ENCODE peak calls at places on chromosomes 2 and 18, in nine cellular contexts. B is right atrium auricular region; T is CD4-positive, alpha-beta T cell; A is ovary; Q is epithelial cell of prostate; D is IMR-90; M is AG04450; W is mammary epithelial cell; P is naive thymus-derived CD4-positive, alpha-beta T cell. I is an unnamed sample.

GRCh38 chr2:163641986-163642385 is 93.8 kb downstream of the FIGN start:
- DNase-seq in T (no peak), Q (no peak), M (no peak), A (no peak), W (no peak), P (no peak), D (peak; percentile 57), B (no peak), I (no peak)

GRCh38 chr2:181141676-181142075 is 161.3 kb downstream of the UBE2E3 start:
- DNase-seq in M (no peak), W (no peak), B (no peak), Q (no peak), T (no peak), P (no peak), D (no peak), A (no peak), I (no peak)

GRCh38 chr2:53353372-53354111 is 414.1 kb upstream of the CHAC2 start:
- DNase-seq in D (peak; percentile 15), W (peak; percentile 29), M (no peak), B (no peak), P (no peak), A (no peak), T (no peak), Q (peak; percentile 36), I (no peak)

GRCh38 chr2:8620611-8621382 is 61.1 kb upstream of the ID2 start:
- DNase-seq in D (peak; percentile 31), T (no peak), B (no peak), A (no peak), W (no peak), M (no peak), Q (no peak), P (no peak), I (no peak)

GRCh38 chr2:6580982-6581381 is 284.7 kb downstream of the CMPK2 start:
- DNase-seq in P (no peak), T (no peak), W (no peak), D (peak; percentile 85), A (no peak), B (no peak), Q (peak; percentile 14), M (peak; percentile 45), I (no peak)

GRCh38 chr2:15269043-15269442 is 292.1 kb downstream of the NBAS start:
- DNase-seq in W (no peak), Q (no peak), D (no peak), T (no peak), P (no peak), A (no peak), M (no peak), B (no peak), I (no peak)

GRCh38 chr2:172101008-172101706 is 1.5 kb downstream of the DLX2 start:
- DNase-seq in D (no peak), W (no peak), Q (no peak), T (no peak), B (no peak), M (no peak), A (peak; percentile 27), P (no peak), I (no peak)

GRCh38 chr18:55497825-55498403 is 90.1 kb downstream of the TCF4 start:
- DNase-seq in A (no peak), P (no peak), M (no peak), D (no peak), Q (no peak), W (no peak), T (no peak), B (no peak), I (no peak)

GRCh38 chr2:172230783-172231446 is 128.2 kb upstream of the DLX2 start:
- DNase-seq in T (no peak), B (no peak), Q (no peak), W (peak; percentile 57), M (no peak), D (no peak), P (no peak), A (no peak), I (no peak)

GRCh38 chr2:30716117-30716900 is 90.9 kb downstream of the CAPN13 start:
- DNase-seq in A (no peak), D (no peak), T (no peak), B (peak; percentile 44), P (no peak), Q (no peak), M (no peak), W (no peak), I (no peak)

GRCh38 chr18:6257950-6258349 is 156.8 kb downstream of the L3MBTL4 start:
- DNase-seq in A (no peak), B (no peak), Q (no peak), D (no peak), M (no peak), W (no peak), P (no peak), T (no peak), I (no peak)

GRCh38 chr2:127025357-127026062 is 81.4 kb downstream of the BIN1 start:
- DNase-seq in B (peak; percentile 87), A (peak; percentile 50), W (peak; percentile 70), M (peak; percentile 82), T (peak; percentile 73), D (peak; percentile 89), Q (no peak), P (peak; percentile 65), I (peak; percentile 69)

GRCh38 chr2:42098571-42099430 is 51.0 kb downstream of the PKDCC start:
- DNase-seq in P (no peak), W (no peak), A (no peak), T (peak; percentile 22), B (peak; percentile 79), Q (no peak), D (no peak), M (no peak), I (no peak)

GRCh38 chr2:201821080-201821479 is 14.7 kb downstream of the CDK15 start:
- DNase-seq in B (no peak), D (no peak), P (no peak), W (no peak), M (no peak), A (no peak), Q (no peak), T (no peak), I (no peak)

GRCh38 chr2:109612991-109613921 is 510 bp downstream of the SEPTIN10 start:
- DNase-seq in W (peak; percentile 59), B (peak; percentile 71), A (peak; percentile 81), M (no peak), T (no peak), Q (no peak), P (no peak), D (peak; percentile 61), I (no peak)

GRCh38 chr2:237968048-237968862 is 1.4 kb downstream of the UBE2F start:
- DNase-seq in T (peak; percentile 31), M (peak; percentile 20), P (peak; percentile 57), W (peak; percentile 51), B (peak; percentile 75), D (peak; percentile 71), Q (peak; percentile 8), A (no peak), I (peak; percentile 23)

GRCh38 chr18:9965711-9966624 is 52.2 kb downstream of the VAPA start:
- DNase-seq in T (no peak), W (no peak), A (no peak), M (no peak), B (no peak), Q (no peak), P (no peak), D (peak; percentile 58), I (no peak)

GRCh38 chr2:237474511-237474911 is 12.5 kb upstream of the MLPH start:
- DNase-seq in D (no peak), A (peak; percentile 62), M (no peak), B (no peak), P (no peak), W (no peak), Q (no peak), T (no peak), I (no peak)

DNA sequence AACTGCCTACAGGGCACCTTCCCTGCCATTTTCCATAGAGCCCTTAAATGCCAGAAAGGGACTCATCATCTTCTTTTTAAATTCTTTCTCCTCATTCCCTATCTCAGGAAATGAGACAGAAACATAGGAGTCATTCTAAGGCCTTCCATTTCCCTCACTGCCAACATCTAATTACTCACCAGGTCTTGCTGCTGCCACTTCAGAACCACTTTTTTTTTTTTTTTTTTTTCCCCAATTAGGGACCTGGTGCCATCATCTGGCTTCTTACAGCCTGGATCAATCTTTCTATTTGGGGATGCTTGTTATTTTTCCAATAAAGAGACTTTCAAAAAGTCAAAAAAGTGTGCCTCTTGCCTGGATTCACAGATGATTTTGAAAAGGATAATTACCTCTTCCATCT is 373.4 kb downstream of the LPIN1 start:
- DNase-seq in P (no peak), W (no peak), B (no peak), D (peak; percentile 60), Q (no peak), A (no peak), T (no peak), M (no peak), I (no peak)
- H3K27ac ChIP-seq in P (no peak overlapping the region), W (no peak overlapping the region), B (no peak overlapping the region), D (peak overlapping the region; percentile 19), Q (no peak overlapping the region), A (no peak overlapping the region), T (no peak overlapping the region), M (no peak overlapping the region), I (no peak overlapping the region)

GRCh38 chr2:160911258-160911657 is 249.0 kb upstream of the TANK start:
- DNase-seq in D (no peak), P (no peak), W (no peak), B (no peak), M (no peak), A (no peak), Q (no peak), T (no peak), I (no peak)
- H3K27ac ChIP-seq in D (no peak overlapping the region), P (no peak overlapping the region), W (no peak overlapping the region), B (no peak overlapping the region), M (no peak overlapping the region), A (no peak overlapping the region), Q (no peak overlapping the region), T (no peak overlapping the region), I (no peak overlapping the region)

DNA sequence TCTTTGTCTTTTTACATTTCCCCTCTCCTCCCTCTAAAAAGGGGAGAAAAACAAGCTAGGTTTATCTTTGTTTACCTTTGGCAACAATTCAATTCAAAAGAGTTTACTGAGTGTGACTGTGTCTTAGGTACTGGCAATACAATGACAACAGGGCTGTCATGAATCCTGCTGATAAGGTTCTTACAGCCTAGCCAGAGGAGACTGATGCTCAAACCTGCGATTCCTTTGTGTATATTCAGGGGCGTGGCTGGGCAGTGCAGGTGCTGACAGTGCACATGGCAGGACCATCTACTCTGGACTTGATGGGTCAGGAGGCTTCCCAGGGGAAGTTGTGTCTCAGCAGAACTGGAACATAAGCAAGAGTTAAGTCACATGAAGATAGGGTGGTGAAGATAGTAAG is 23.2 kb upstream of the TTN start:
- DNase-seq in T (no peak), M (no peak), D (no peak), B (no peak), A (no peak), W (no peak), Q (no peak), P (no peak), I (no peak)
- H3K27ac ChIP-seq in T (no peak overlapping the region), M (no peak overlapping the region), D (no peak overlapping the region), B (no peak overlapping the region), A (no peak overlapping the region), W (no peak overlapping the region), Q (no peak overlapping the region), P (no peak overlapping the region), I (no peak overlapping the region)

DNA sequence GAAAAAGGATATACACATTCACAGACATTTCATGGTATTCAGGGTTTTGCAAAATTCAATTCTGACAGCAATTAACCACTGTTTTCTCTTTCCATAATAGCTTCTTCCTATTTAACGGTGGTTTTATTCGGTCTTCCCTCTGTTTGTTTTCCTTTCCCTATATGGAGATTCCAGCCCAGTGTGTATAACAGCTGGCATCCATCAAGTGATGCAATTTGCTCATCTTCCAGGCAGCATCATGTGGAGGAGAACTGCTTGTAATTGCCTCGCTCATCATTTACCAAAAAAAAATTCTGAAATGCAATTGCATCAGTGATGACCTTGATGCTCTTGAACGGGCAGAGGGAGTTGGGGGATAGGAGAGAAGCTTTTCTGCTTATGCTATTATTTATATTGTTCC is 165.9 kb upstream of the PGAP1 start:
- DNase-seq in W (no peak), P (no peak), M (peak; percentile 83), Q (no peak), B (no peak), T (no peak), A (peak; percentile 45), D (peak; percentile 92), I (no peak)
- H3K27ac ChIP-seq in W (no peak overlapping the region), P (no peak overlapping the region), M (no peak overlapping the region), Q (no peak overlapping the region), B (no peak overlapping the region), T (no peak overlapping the region), A (no peak overlapping the region), D (no peak overlapping the region), I (no peak overlapping the region)

I was measured in caudate nucleus.